ENCODE peak calls at places on chromosome 2, in seven cellular contexts. Y, A, N, K, C, O and T are unnamed samples.

GRCh38 chr2:145777914-145778313 is 1258.0 kb upstream of the ZEB2 start:
- DNase-seq in Y (no peak), A (no peak), N (no peak), K (no peak), C (no peak), O (no peak), T (no peak)

GRCh38 chr2:111160758-111161157 is 40.0 kb downstream of the BCL2L11 start:
- DNase-seq in Y (no peak), A (no peak), N (no peak), K (no peak), C (no peak), O (peak), T (no peak)

GRCh38 chr2:11680181-11680900 is 10.3 kb upstream of the NTSR2 start:
- DNase-seq in Y (peak), A (no peak), N (no peak), K (no peak), C (no peak), O (no peak), T (no peak)

GRCh38 chr2:234469251-234469845 is 27.5 kb downstream of the ARL4C start:
- DNase-seq in Y (no peak), A (no peak), N (no peak), K (no peak), C (no peak), O (no peak), T (no peak)

GRCh38 chr2:189528617-189529016 is 52.0 kb downstream of the SLC40A1 start:
- DNase-seq in Y (no peak), A (no peak), N (no peak), K (no peak), C (no peak), O (no peak), T (no peak)

GRCh38 chr2:26738481-26738880 is 25.6 kb upstream of the SLC35F6 start:
- DNase-seq in Y (no peak), A (no peak), N (no peak), K (no peak), C (no peak), O (no peak), T (no peak)

GRCh38 chr2:238869293-238870124 is 21.6 kb downstream of the TWIST2 start:
- DNase-seq in Y (no peak), A (no peak), N (no peak), K (no peak), C (no peak), O (no peak), T (no peak)

GRCh38 chr2:132804045-132804444 is 134.0 kb upstream of the LYPD1 start:
- DNase-seq in Y (peak), A (no peak), N (no peak), K (no peak), C (no peak), O (peak), T (no peak)

GRCh38 chr2:219701847-219702634 is 74.6 kb downstream of the SLC4A3 start:
- DNase-seq in Y (no peak), A (no peak), N (no peak), K (no peak), C (no peak), O (peak), T (no peak)

GRCh38 chr2:53452957-53453748 is 314.5 kb upstream of the CHAC2 start:
- DNase-seq in Y (no peak), A (no peak), N (no peak), K (no peak), C (no peak), O (peak), T (no peak)

GRCh38 chr2:233399306-233400225 is 45.3 kb downstream of the DGKD start:
- DNase-seq in Y (no peak), A (peak), N (peak), K (no peak), C (no peak), O (no peak), T (no peak)

GRCh38 chr2:152504618-152505017 is 169.6 kb downstream of the FMNL2 start:
- DNase-seq in Y (no peak), A (no peak), N (no peak), K (no peak), C (no peak), O (peak), T (no peak)